ENCODE peak calls at places on chromosomes 3 and 15, in five cellular contexts. R, B, J, N and L are unnamed samples. For H3K4me1, the result is how much of the 10 kb centered on the place peaks cover.

GRCh38 chr15:42165081-42165480 is 8.6 kb upstream of the PLA2G4F start:
- DNase-seq in R (no peak), B (no peak), J (peak), N (no peak), L (no peak)

GRCh38 chr3:78846688-78847087 is 921.1 kb downstream of the ROBO1 start:
- DNase-seq in R (no peak), B (no peak), J (peak), N (no peak), L (no peak)

GRCh38 chr15:57992761-57993295 is 72.7 kb downstream of the ALDH1A2 start:
- DNase-seq in R (no peak), B (no peak), J (no peak), N (no peak), L (no peak)

GRCh38 chr15:69000725-69001503 is 13.6 kb upstream of the NOX5 start:
- DNase-seq in R (no peak), B (no peak), J (no peak), N (no peak), L (no peak)

GRCh38 chr3:98733055-98733777 is 29.9 kb upstream of the ST3GAL6 start:
- DNase-seq in R (peak), B (peak), J (peak), N (peak), L (peak)

GRCh38 chr15:85551221-85551832 is 170.9 kb downstream of the AKAP13 start:
- DNase-seq in R (no peak), B (no peak), J (no peak), N (no peak), L (no peak)

GRCh38 chr15:71296032-71296686 is 180.9 kb downstream of the THSD4 start:
- DNase-seq in R (no peak), B (no peak), J (peak), N (no peak), L (no peak)

GRCh38 chr3:169430687-169431404 is 232.7 kb downstream of the MECOM start:
- DNase-seq in R (no peak), B (peak), J (peak), N (no peak), L (no peak)

GRCh38 chr15:31392761-31393401 is 66.2 kb downstream of the KLF13 start:
- DNase-seq in R (no peak), B (no peak), J (no peak), N (peak), L (peak)

GRCh38 chr15:29656636-29657475 is 165.4 kb downstream of the TJP1 start:
- DNase-seq in R (no peak), B (no peak), J (no peak), N (peak), L (no peak)

GRCh38 chr3:136664771-136665170 is 87.4 kb downstream of the STAG1 start:
- DNase-seq in R (no peak), B (no peak), J (no peak), N (no peak), L (no peak)

GRCh38 chr3:159971311-159971710 is 17.3 kb upstream of the IL12A start:
- DNase-seq in R (no peak), B (no peak), J (no peak), N (no peak), L (no peak)

GRCh38 chr3:189961525-189962161 is 159.1 kb downstream of the P3H2 start:
- DNase-seq in R (peak), B (peak), J (peak), N (peak), L (no peak)

GRCh38 chr15:95106781-95107180 is 875.4 kb downstream of the MCTP2 start:
- DNase-seq in R (no peak), B (no peak), J (no peak), N (peak), L (no peak)

GRCh38 chr3:46690798-46691197 is 2.7 kb downstream of the ALS2CL start:
- DNase-seq in R (no peak), B (no peak), J (peak), N (no peak), L (peak)

GRCh38 chr3:56257826-56258225 is 210.4 kb downstream of the ERC2 start:
- DNase-seq in R (no peak), B (no peak), J (no peak), N (peak), L (no peak)

GRCh38 chr3:98731720-98732238 is 31.4 kb upstream of the ST3GAL6 start:
- DNase-seq in R (peak), B (peak), J (no peak), N (no peak), L (no peak)

GRCh38 chr3:128726691-128727031 is 678 bp downstream of the RAB7A start:
- DNase-seq in R (peak), B (peak), J (peak), N (peak), L (peak)

GRCh38 chr3:98371186-98371585 is 17.5 kb downstream of the OR5K4 start:
- DNase-seq in R (no peak), B (no peak), J (no peak), N (no peak), L (no peak)

GRCh38 chr3:127714151-127714571 is 41.4 kb downstream of the ABTB1 start:
- DNase-seq in R (no peak), B (no peak), J (peak), N (no peak), L (peak)

GRCh38 chr3:59605318-59605717 is 555.5 kb upstream of the CFAP20DC start:
- DNase-seq in R (no peak), B (no peak), J (no peak), N (no peak), L (no peak)

GRCh38 chr3:40752492-40752891 is 227.7 kb downstream of the ZNF621 start:
- DNase-seq in R (no peak), B (no peak), J (no peak), N (peak), L (no peak)

GRCh38 chr3:102410616-102411015 is 24.2 kb upstream of the ZPLD1 start:
- DNase-seq in R (no peak), B (no peak), J (peak), N (no peak), L (no peak)

GRCh38 chr3:65483475-65483874 is 555.2 kb downstream of the MAGI1 start:
- DNase-seq in R (no peak), B (no peak), J (peak), N (peak), L (peak)

GRCh38 chr3:9404680-9405079 is 7.3 kb downstream of the SETD5 start:
- DNase-seq in R (no peak), B (no peak), J (no peak), N (peak), L (no peak)

GRCh38 chr15:70100495-70101331 is 3.0 kb upstream of the TLE3 start:
- DNase-seq in R (peak), B (peak), J (peak), N (peak), L (peak)

GRCh38 chr3:42210731-42211130 is 55.3 kb downstream of the CCK start:
- DNase-seq in R (peak), B (no peak), J (no peak), N (peak), L (no peak)

GRCh38 chr15:25838871-25839195 is 24.3 kb downstream of the ATP10A start:
- DNase-seq in R (no peak), B (no peak), J (peak), N (no peak), L (no peak)

GRCh38 chr3:4782095-4782494 is 197.1 kb upstream of the BHLHE40 start:
- DNase-seq in R (no peak), B (no peak), J (no peak), N (no peak), L (no peak)

GRCh38 chr15:63909819-63910437 is 76.2 kb upstream of the HERC1 start:
- DNase-seq in R (no peak), B (no peak), J (no peak), N (no peak), L (no peak)

GRCh38 chr15:63911160-63911559 is 77.4 kb upstream of the HERC1 start:
- DNase-seq in R (no peak), B (no peak), J (no peak), N (no peak), L (no peak)

GRCh38 chr15:63908281-63908680 is 74.5 kb upstream of the HERC1 start:
- DNase-seq in R (no peak), B (no peak), J (no peak), N (no peak), L (no peak)

GRCh38 chr15:63907521-63907920 is 73.8 kb upstream of the HERC1 start:
- DNase-seq in R (no peak), B (no peak), J (no peak), N (no peak), L (no peak)

DNA sequence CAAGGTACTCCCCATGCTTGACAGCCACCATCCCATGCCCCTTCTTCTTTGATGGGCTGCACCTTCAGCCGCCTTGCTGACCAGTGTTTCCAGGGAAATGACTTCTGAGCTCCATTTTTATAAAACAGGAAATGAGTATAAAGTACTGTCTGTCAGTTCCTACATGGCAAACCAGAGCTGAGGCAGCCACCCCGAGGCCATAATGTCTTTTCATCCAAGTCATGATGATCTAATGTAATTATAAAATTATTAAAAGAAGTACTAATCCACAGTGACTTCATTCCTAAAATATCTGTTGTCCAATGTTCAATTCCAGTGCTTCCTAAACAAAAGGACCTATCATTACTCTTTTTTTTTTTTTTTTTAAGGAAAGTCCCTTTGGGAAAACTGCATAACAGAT is 75.2 kb upstream of the HERC1 start:
- DNase-seq in R (no peak), B (no peak), J (peak), N (no peak), L (no peak)
- TF ChIP-seq CTCF in R (no peak), B (no peak), J (no peak), N (no peak), L (no peak)

GRCh38 chr15:75704263-75704615 is 8.4 kb downstream of the CSPG4 start:
- DNase-seq in R (no peak), B (no peak), J (no peak), N (no peak), L (no peak)
- H3K9ac ChIP-seq in R (no peak), B (no peak), J (no peak), N (no peak), L (no peak)

DNA sequence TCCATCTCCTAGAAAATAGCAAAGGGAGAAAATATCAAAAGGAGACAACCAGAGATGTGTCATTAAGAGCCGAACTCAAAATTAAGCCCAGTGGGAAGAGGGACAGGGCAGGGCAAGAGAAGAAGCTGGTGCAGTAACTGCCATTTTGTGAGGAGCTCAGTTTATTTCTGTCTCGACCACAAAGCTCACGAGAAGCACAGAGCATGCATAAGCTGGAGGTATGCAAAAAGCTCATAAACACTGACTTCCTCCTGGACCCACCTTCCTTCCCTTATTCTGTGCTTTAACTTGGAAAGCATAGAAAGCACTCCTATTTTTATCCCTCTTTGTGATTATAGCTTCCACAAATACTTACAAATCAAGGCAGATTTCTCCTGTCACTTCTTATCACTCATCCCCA is 81.3 kb downstream of the DGKG start:
- DNase-seq in R (no peak), B (no peak), J (no peak), N (no peak), L (no peak)
- H3K4me1 ChIP-seq in R (under half), B (under half), J (under half), N (under half), L (under half)

GRCh38 chr15:62124953-62125263 is 40.2 kb downstream of the C2CD4B start:
- DNase-seq in R (no peak), B (peak), J (no peak), N (no peak), L (no peak)
- TF ChIP-seq CTCF in R (no peak), B (peak), J (no peak), N (no peak), L (no peak)